ENCODE peak calls at places on chromosomes 4 and X, in ten cellular contexts. One of them, this sample, is unnamed.

GRCh38 chr4:183989471-183989870 is 84.4 kb downstream of the STOX2 start:
- DNase-seq in colonic mucosa: no peak
- DNase-seq in OCI-LY7: no peak
- DNase-seq in endothelial cell of umbilical vein: no peak
- DNase-seq in WERI-Rb-1: no peak
- DNase-seq in spleen: no peak
- DNase-seq in fibroblast of lung: peak
- DNase-seq in psoas muscle: no peak
- DNase-seq in IMR-90: peak
- DNase-seq in H9: no peak
- DNase-seq in this sample: no peak

GRCh38 chr4:39908284-39908683 is 69.4 kb downstream of the PDS5A start:
- DNase-seq in colonic mucosa: no peak
- DNase-seq in OCI-LY7: no peak
- DNase-seq in endothelial cell of umbilical vein: no peak
- DNase-seq in WERI-Rb-1: no peak
- DNase-seq in spleen: no peak
- DNase-seq in fibroblast of lung: peak
- DNase-seq in psoas muscle: no peak
- DNase-seq in IMR-90: peak
- DNase-seq in H9: no peak
- DNase-seq in this sample: no peak

GRCh38 chr4:40750461-40751258 is 905 bp downstream of the NSUN7 start:
- DNase-seq in colonic mucosa: peak
- DNase-seq in OCI-LY7: no peak
- DNase-seq in endothelial cell of umbilical vein: peak
- DNase-seq in WERI-Rb-1: no peak
- DNase-seq in spleen: no peak
- DNase-seq in fibroblast of lung: peak
- DNase-seq in psoas muscle: no peak
- DNase-seq in IMR-90: no peak
- DNase-seq in H9: peak
- DNase-seq in this sample: no peak

GRCh38 chr4:142913461-142914030 is 67.4 kb upstream of the INPP4B start:
- DNase-seq in colonic mucosa: no peak
- DNase-seq in OCI-LY7: no peak
- DNase-seq in endothelial cell of umbilical vein: no peak
- DNase-seq in WERI-Rb-1: no peak
- DNase-seq in spleen: no peak
- DNase-seq in fibroblast of lung: peak
- DNase-seq in psoas muscle: no peak
- DNase-seq in IMR-90: peak
- DNase-seq in H9: no peak
- DNase-seq in this sample: no peak

GRCh38 chr4:4857001-4857808 is 2.3 kb upstream of the MSX1 start:
- DNase-seq in colonic mucosa: no peak
- DNase-seq in OCI-LY7: no peak
- DNase-seq in endothelial cell of umbilical vein: no peak
- DNase-seq in WERI-Rb-1: no peak
- DNase-seq in spleen: peak
- DNase-seq in fibroblast of lung: no peak
- DNase-seq in psoas muscle: peak
- DNase-seq in IMR-90: no peak
- DNase-seq in H9: no peak
- DNase-seq in this sample: no peak

GRCh38 chrX:107659768-107660167 is 31.5 kb downstream of the PRPS1 start:
- DNase-seq in colonic mucosa: no peak
- DNase-seq in OCI-LY7: peak
- DNase-seq in endothelial cell of umbilical vein: peak
- DNase-seq in WERI-Rb-1: no peak
- DNase-seq in spleen: no peak
- DNase-seq in fibroblast of lung: peak
- DNase-seq in psoas muscle: no peak
- DNase-seq in IMR-90: peak
- DNase-seq in H9: no peak
- DNase-seq in this sample: peak

GRCh38 chr4:95190751-95191436 is 357.9 kb downstream of the UNC5C start:
- DNase-seq in colonic mucosa: no peak
- DNase-seq in OCI-LY7: no peak
- DNase-seq in endothelial cell of umbilical vein: no peak
- DNase-seq in WERI-Rb-1: peak
- DNase-seq in spleen: no peak
- DNase-seq in fibroblast of lung: peak
- DNase-seq in psoas muscle: no peak
- DNase-seq in IMR-90: no peak
- DNase-seq in H9: no peak
- DNase-seq in this sample: no peak

GRCh38 chrX:71664889-71665491 is 2.4 kb upstream of the LOC101059915 start:
- DNase-seq in colonic mucosa: no peak
- DNase-seq in OCI-LY7: no peak
- DNase-seq in endothelial cell of umbilical vein: no peak
- DNase-seq in WERI-Rb-1: peak
- DNase-seq in spleen: peak
- DNase-seq in fibroblast of lung: no peak
- DNase-seq in psoas muscle: no peak
- DNase-seq in IMR-90: no peak
- DNase-seq in H9: no peak
- DNase-seq in this sample: no peak

GRCh38 chr4:7366180-7366957 is 68.4 kb downstream of the PSAPL1 start:
- DNase-seq in colonic mucosa: no peak
- DNase-seq in OCI-LY7: no peak
- DNase-seq in endothelial cell of umbilical vein: no peak
- DNase-seq in WERI-Rb-1: no peak
- DNase-seq in spleen: peak
- DNase-seq in fibroblast of lung: no peak
- DNase-seq in psoas muscle: no peak
- DNase-seq in IMR-90: no peak
- DNase-seq in H9: no peak
- DNase-seq in this sample: no peak

GRCh38 chrX:149522914-149523313 is 17.8 kb upstream of the IDS start:
- DNase-seq in colonic mucosa: no peak
- DNase-seq in OCI-LY7: no peak
- DNase-seq in endothelial cell of umbilical vein: no peak
- DNase-seq in WERI-Rb-1: no peak
- DNase-seq in spleen: no peak
- DNase-seq in fibroblast of lung: no peak
- DNase-seq in psoas muscle: no peak
- DNase-seq in IMR-90: no peak
- DNase-seq in H9: no peak
- DNase-seq in this sample: no peak

GRCh38 chr4:101961144-101961543 is 170.6 kb downstream of the BANK1 start:
- DNase-seq in colonic mucosa: no peak
- DNase-seq in OCI-LY7: no peak
- DNase-seq in endothelial cell of umbilical vein: no peak
- DNase-seq in WERI-Rb-1: no peak
- DNase-seq in spleen: no peak
- DNase-seq in fibroblast of lung: peak
- DNase-seq in psoas muscle: no peak
- DNase-seq in IMR-90: no peak
- DNase-seq in H9: no peak
- DNase-seq in this sample: no peak

GRCh38 chr4:42149004-42149403 is 3.5 kb downstream of the BEND4 start:
- DNase-seq in colonic mucosa: no peak
- DNase-seq in OCI-LY7: peak
- DNase-seq in endothelial cell of umbilical vein: no peak
- DNase-seq in WERI-Rb-1: no peak
- DNase-seq in spleen: no peak
- DNase-seq in fibroblast of lung: no peak
- DNase-seq in psoas muscle: no peak
- DNase-seq in IMR-90: no peak
- DNase-seq in H9: no peak
- DNase-seq in this sample: no peak

GRCh38 chr4:42142586-42142985 is 9.9 kb downstream of the BEND4 start:
- DNase-seq in colonic mucosa: no peak
- DNase-seq in OCI-LY7: no peak
- DNase-seq in endothelial cell of umbilical vein: no peak
- DNase-seq in WERI-Rb-1: no peak
- DNase-seq in spleen: no peak
- DNase-seq in fibroblast of lung: no peak
- DNase-seq in psoas muscle: no peak
- DNase-seq in IMR-90: peak
- DNase-seq in H9: no peak
- DNase-seq in this sample: no peak

GRCh38 chr4:42148453-42148852 is 4.0 kb downstream of the BEND4 start:
- DNase-seq in colonic mucosa: no peak
- DNase-seq in OCI-LY7: peak
- DNase-seq in endothelial cell of umbilical vein: no peak
- DNase-seq in WERI-Rb-1: no peak
- DNase-seq in spleen: no peak
- DNase-seq in fibroblast of lung: no peak
- DNase-seq in psoas muscle: no peak
- DNase-seq in IMR-90: no peak
- DNase-seq in H9: no peak
- DNase-seq in this sample: no peak

DNA sequence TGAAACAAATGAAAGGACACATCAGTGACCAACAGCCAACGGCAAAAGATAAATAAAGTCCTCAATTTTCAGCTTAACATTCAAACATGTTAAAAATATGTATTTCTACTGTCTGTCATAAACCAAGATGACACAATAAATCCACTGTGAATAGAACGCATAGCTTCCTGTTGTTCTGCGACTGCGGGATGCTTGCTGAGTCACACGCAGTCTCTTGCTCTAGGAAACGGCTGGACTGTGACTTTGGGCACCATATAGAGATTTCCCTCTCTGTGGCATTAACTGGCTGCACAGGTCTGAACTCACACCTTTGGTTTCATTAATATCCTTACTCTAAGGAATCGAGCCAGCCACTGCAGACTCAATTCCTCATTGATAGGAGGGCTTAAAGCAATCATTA is 8.5 kb downstream of the BEND4 start:
- DNase-seq in colonic mucosa: no peak
- DNase-seq in OCI-LY7: no peak
- DNase-seq in endothelial cell of umbilical vein: no peak
- DNase-seq in WERI-Rb-1: no peak
- DNase-seq in spleen: no peak
- DNase-seq in fibroblast of lung: no peak
- DNase-seq in psoas muscle: no peak
- DNase-seq in IMR-90: no peak
- DNase-seq in H9: no peak
- DNase-seq in this sample: no peak
- H3K27ac ChIP-seq in colonic mucosa: no peak
- H3K27ac ChIP-seq in OCI-LY7: no peak
- H3K27ac ChIP-seq in endothelial cell of umbilical vein: no peak
- H3K27ac ChIP-seq in WERI-Rb-1: no peak
- H3K27ac ChIP-seq in spleen: no peak
- H3K27ac ChIP-seq in fibroblast of lung: no peak
- H3K27ac ChIP-seq in psoas muscle: no peak
- H3K27ac ChIP-seq in IMR-90: no peak
- H3K27ac ChIP-seq in H9: no peak
- H3K27ac ChIP-seq in this sample: no peak

GRCh38 chr4:12729384-12729783 is 754.8 kb downstream of the RAB28 start:
- DNase-seq in colonic mucosa: no peak
- DNase-seq in OCI-LY7: peak
- DNase-seq in endothelial cell of umbilical vein: peak
- DNase-seq in WERI-Rb-1: no peak
- DNase-seq in spleen: no peak
- DNase-seq in fibroblast of lung: peak
- DNase-seq in psoas muscle: no peak
- DNase-seq in IMR-90: peak
- DNase-seq in H9: no peak
- DNase-seq in this sample: peak

GRCh38 chr4:12723849-12724447 is 760.2 kb downstream of the RAB28 start:
- DNase-seq in colonic mucosa: no peak
- DNase-seq in OCI-LY7: no peak
- DNase-seq in endothelial cell of umbilical vein: no peak
- DNase-seq in WERI-Rb-1: no peak
- DNase-seq in spleen: no peak
- DNase-seq in fibroblast of lung: no peak
- DNase-seq in psoas muscle: no peak
- DNase-seq in IMR-90: no peak
- DNase-seq in H9: peak
- DNase-seq in this sample: no peak

GRCh38 chr4:12724520-12724919 is 759.6 kb downstream of the RAB28 start:
- DNase-seq in colonic mucosa: no peak
- DNase-seq in OCI-LY7: peak
- DNase-seq in endothelial cell of umbilical vein: peak
- DNase-seq in WERI-Rb-1: no peak
- DNase-seq in spleen: no peak
- DNase-seq in fibroblast of lung: no peak
- DNase-seq in psoas muscle: no peak
- DNase-seq in IMR-90: no peak
- DNase-seq in H9: no peak
- DNase-seq in this sample: no peak
- TF ChIP-seq CTCF in colonic mucosa: peak
- TF ChIP-seq CTCF in OCI-LY7: peak
- TF ChIP-seq CTCF in endothelial cell of umbilical vein: peak
- TF ChIP-seq CTCF in WERI-Rb-1: peak
- TF ChIP-seq CTCF in spleen: no peak
- TF ChIP-seq CTCF in fibroblast of lung: peak
- TF ChIP-seq CTCF in psoas muscle: no peak
- TF ChIP-seq CTCF in IMR-90: peak
- TF ChIP-seq CTCF in H9: peak
- TF ChIP-seq CTCF in this sample: peak

DNA sequence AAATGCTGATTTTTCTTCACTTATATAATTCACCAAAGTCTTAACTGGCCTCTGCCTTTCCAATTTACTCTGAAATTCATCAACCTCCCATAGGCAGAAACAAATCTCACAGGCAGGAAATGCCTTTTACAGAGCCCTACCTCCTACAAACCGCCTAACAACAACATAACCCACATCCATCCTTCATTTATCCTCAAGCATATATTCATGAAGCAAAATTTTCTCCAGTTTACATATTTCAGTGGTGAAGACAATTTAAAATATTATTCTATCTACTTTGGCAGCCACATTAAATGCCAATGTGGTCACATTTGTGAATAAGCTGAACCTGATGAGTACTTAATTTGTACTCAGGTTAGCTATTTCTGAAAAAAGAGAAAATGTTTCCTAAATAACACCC is 30.3 kb downstream of the SEPSECS start:
- DNase-seq in colonic mucosa: no peak
- DNase-seq in OCI-LY7: no peak
- DNase-seq in endothelial cell of umbilical vein: no peak
- DNase-seq in WERI-Rb-1: no peak
- DNase-seq in spleen: no peak
- DNase-seq in fibroblast of lung: peak
- DNase-seq in psoas muscle: no peak
- DNase-seq in IMR-90: peak
- DNase-seq in H9: no peak
- DNase-seq in this sample: no peak
- H3K27ac ChIP-seq in colonic mucosa: no peak
- H3K27ac ChIP-seq in OCI-LY7: no peak
- H3K27ac ChIP-seq in endothelial cell of umbilical vein: no peak
- H3K27ac ChIP-seq in WERI-Rb-1: no peak
- H3K27ac ChIP-seq in spleen: no peak
- H3K27ac ChIP-seq in fibroblast of lung: no peak
- H3K27ac ChIP-seq in psoas muscle: no peak
- H3K27ac ChIP-seq in IMR-90: no peak
- H3K27ac ChIP-seq in H9: no peak
- H3K27ac ChIP-seq in this sample: no peak

DNA sequence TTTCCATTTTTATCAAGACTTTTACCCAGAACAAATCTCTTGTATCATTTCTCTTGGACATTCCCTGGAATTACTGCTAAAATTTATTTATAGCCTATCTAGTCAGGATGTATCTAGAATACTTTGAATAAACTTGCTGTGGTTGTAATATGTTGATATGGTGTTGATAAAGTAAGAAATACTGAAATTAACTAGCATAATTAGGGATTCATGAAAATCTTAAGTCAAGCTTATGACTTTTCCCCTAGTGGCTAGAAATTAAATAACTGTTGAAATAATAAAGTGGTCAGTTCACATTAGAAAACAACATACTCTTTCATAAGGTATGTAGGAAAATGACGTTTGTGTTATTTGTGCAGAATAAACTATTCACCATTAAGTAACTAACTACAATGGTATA is 73.1 kb upstream of the ANKRD50 start:
- DNase-seq in colonic mucosa: no peak
- DNase-seq in OCI-LY7: no peak
- DNase-seq in endothelial cell of umbilical vein: no peak
- DNase-seq in WERI-Rb-1: no peak
- DNase-seq in spleen: no peak
- DNase-seq in fibroblast of lung: no peak
- DNase-seq in psoas muscle: no peak
- DNase-seq in IMR-90: no peak
- DNase-seq in H9: no peak
- DNase-seq in this sample: no peak
- TF ChIP-seq CTCF in colonic mucosa: no peak
- TF ChIP-seq CTCF in OCI-LY7: peak
- TF ChIP-seq CTCF in endothelial cell of umbilical vein: no peak
- TF ChIP-seq CTCF in WERI-Rb-1: no peak
- TF ChIP-seq CTCF in spleen: no peak
- TF ChIP-seq CTCF in fibroblast of lung: no peak
- TF ChIP-seq CTCF in psoas muscle: no peak
- TF ChIP-seq CTCF in IMR-90: no peak
- TF ChIP-seq CTCF in H9: peak
- TF ChIP-seq CTCF in this sample: peak

This sample was measured in RWPE1.